ENCODE peak calls at places on chromosomes 11 and 22, in seven cellular contexts. One of them, this sample, is unnamed. For H3K9me3, the result is how much of the 10 kb centered on the place peaks cover.

GRCh38 chr22:27406389-27406861 is 395.1 kb downstream of the MN1 start:
- DNase-seq in uterus: no peak
- DNase-seq in mammary epithelial cell: no peak
- DNase-seq in A549: no peak
- DNase-seq in heart right ventricle: no peak
- DNase-seq in H1: no peak
- DNase-seq in neural progenitor cell: no peak
- DNase-seq in this sample: no peak

GRCh38 chr22:42604403-42604802 is 10.3 kb downstream of the POLDIP3 start:
- DNase-seq in uterus: no peak
- DNase-seq in H1: no peak
- DNase-seq in mammary epithelial cell: no peak
- DNase-seq in A549: no peak
- DNase-seq in heart right ventricle: no peak
- DNase-seq in neural progenitor cell: no peak
- DNase-seq in this sample: no peak

GRCh38 chr11:17930544-17931144 is 82.2 kb downstream of the SERGEF start:
- DNase-seq in uterus: no peak
- DNase-seq in H1: no peak
- DNase-seq in mammary epithelial cell: no peak
- DNase-seq in neural progenitor cell: no peak
- DNase-seq in A549: no peak
- DNase-seq in heart right ventricle: no peak
- DNase-seq in this sample: no peak

GRCh38 chr11:31702966-31703365 is 108.2 kb downstream of the PAX6 start:
- DNase-seq in H1: no peak
- DNase-seq in heart right ventricle: no peak
- DNase-seq in neural progenitor cell: no peak
- DNase-seq in uterus: no peak
- DNase-seq in A549: peak
- DNase-seq in mammary epithelial cell: no peak
- DNase-seq in this sample: no peak

GRCh38 chr22:49826603-49827306 is 918 bp downstream of the BRD1 start:
- DNase-seq in H1: no peak
- DNase-seq in mammary epithelial cell: peak
- DNase-seq in uterus: peak
- DNase-seq in neural progenitor cell: peak
- DNase-seq in A549: no peak
- DNase-seq in heart right ventricle: peak
- DNase-seq in this sample: peak

GRCh38 chr11:1290052-1291040 is 19.1 kb downstream of the TOLLIP start:
- DNase-seq in H1: no peak
- DNase-seq in uterus: peak
- DNase-seq in neural progenitor cell: no peak
- DNase-seq in A549: no peak
- DNase-seq in mammary epithelial cell: no peak
- DNase-seq in heart right ventricle: no peak
- DNase-seq in this sample: no peak

GRCh38 chr11:107661656-107662055 is 50.2 kb downstream of the SLN start:
- DNase-seq in neural progenitor cell: no peak
- DNase-seq in uterus: no peak
- DNase-seq in mammary epithelial cell: no peak
- DNase-seq in heart right ventricle: no peak
- DNase-seq in H1: no peak
- DNase-seq in A549: no peak
- DNase-seq in this sample: no peak

GRCh38 chr11:10943968-10944367 is 86.1 kb upstream of the ZBED5 start:
- DNase-seq in A549: no peak
- DNase-seq in neural progenitor cell: no peak
- DNase-seq in uterus: no peak
- DNase-seq in mammary epithelial cell: no peak
- DNase-seq in heart right ventricle: no peak
- DNase-seq in H1: no peak
- DNase-seq in this sample: no peak

GRCh38 chr11:107202189-107202588 is 183.9 kb upstream of the GUCY1A2 start:
- DNase-seq in uterus: no peak
- DNase-seq in heart right ventricle: no peak
- DNase-seq in A549: no peak
- DNase-seq in H1: no peak
- DNase-seq in mammary epithelial cell: no peak
- DNase-seq in neural progenitor cell: no peak
- DNase-seq in this sample: no peak

GRCh38 chr11:119697445-119697844 is 31.6 kb downstream of the NECTIN1 start:
- DNase-seq in A549: no peak
- DNase-seq in heart right ventricle: no peak
- DNase-seq in neural progenitor cell: no peak
- DNase-seq in uterus: no peak
- DNase-seq in H1: no peak
- DNase-seq in mammary epithelial cell: no peak
- DNase-seq in this sample: no peak

GRCh38 chr11:106471273-106471672 is 393.8 kb downstream of the AASDHPPT start:
- DNase-seq in uterus: no peak
- DNase-seq in neural progenitor cell: no peak
- DNase-seq in heart right ventricle: no peak
- DNase-seq in H1: no peak
- DNase-seq in A549: no peak
- DNase-seq in mammary epithelial cell: no peak
- DNase-seq in this sample: no peak

GRCh38 chr11:45853616-45854219 is 6.4 kb downstream of the CRY2 start:
- DNase-seq in uterus: no peak
- DNase-seq in H1: no peak
- DNase-seq in mammary epithelial cell: no peak
- DNase-seq in A549: no peak
- DNase-seq in neural progenitor cell: no peak
- DNase-seq in heart right ventricle: peak
- DNase-seq in this sample: no peak

DNA sequence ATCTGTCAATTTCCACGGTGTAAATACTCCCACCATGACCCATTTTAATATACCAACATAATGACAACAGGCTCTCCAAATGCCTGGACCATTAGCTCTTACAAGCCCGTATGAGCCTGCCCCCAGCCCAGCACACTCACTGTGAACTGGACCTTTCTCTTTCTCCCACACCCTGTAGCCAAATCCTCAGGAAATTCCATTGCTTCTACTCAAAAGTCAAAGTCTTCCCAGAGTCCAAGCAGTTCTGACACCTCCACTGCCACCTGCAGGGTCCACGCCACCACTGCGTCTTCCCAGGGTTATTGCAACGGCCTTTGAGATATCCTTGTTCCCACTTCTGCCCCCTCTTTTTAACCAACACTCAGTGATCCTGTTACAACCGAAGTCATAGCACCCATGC is 110.1 kb upstream of the ASPHD2 start:
- DNase-seq in heart right ventricle: no peak
- DNase-seq in A549: no peak
- DNase-seq in neural progenitor cell: no peak
- DNase-seq in H1: no peak
- DNase-seq in mammary epithelial cell: peak
- DNase-seq in uterus: no peak
- DNase-seq in this sample: no peak
- TF ChIP-seq CTCF in heart right ventricle: peak
- TF ChIP-seq CTCF in A549: no peak
- TF ChIP-seq CTCF in neural progenitor cell: no peak
- TF ChIP-seq CTCF in H1: no peak
- TF ChIP-seq CTCF in mammary epithelial cell: no peak
- TF ChIP-seq CTCF in uterus: no peak
- TF ChIP-seq CTCF in this sample: no peak

GRCh38 chr11:16278273-16278672 is 78.1 kb downstream of the SOX6 start:
- DNase-seq in A549: no peak
- DNase-seq in heart right ventricle: no peak
- DNase-seq in mammary epithelial cell: peak
- DNase-seq in H1: no peak
- DNase-seq in uterus: no peak
- DNase-seq in neural progenitor cell: no peak
- DNase-seq in this sample: no peak

GRCh38 chr11:16278986-16279385 is 77.4 kb downstream of the SOX6 start:
- DNase-seq in neural progenitor cell: no peak
- DNase-seq in uterus: no peak
- DNase-seq in heart right ventricle: no peak
- DNase-seq in mammary epithelial cell: peak
- DNase-seq in A549: no peak
- DNase-seq in H1: no peak
- DNase-seq in this sample: no peak

GRCh38 chr11:16280256-16280682 is 76.1 kb downstream of the SOX6 start:
- DNase-seq in heart right ventricle: peak
- DNase-seq in mammary epithelial cell: peak
- DNase-seq in A549: no peak
- DNase-seq in H1: no peak
- DNase-seq in neural progenitor cell: no peak
- DNase-seq in uterus: no peak
- DNase-seq in this sample: no peak

GRCh38 chr11:16276251-16276650 is 80.1 kb downstream of the SOX6 start:
- DNase-seq in neural progenitor cell: no peak
- DNase-seq in uterus: no peak
- DNase-seq in mammary epithelial cell: no peak
- DNase-seq in A549: no peak
- DNase-seq in heart right ventricle: no peak
- DNase-seq in H1: no peak
- DNase-seq in this sample: no peak

DNA sequence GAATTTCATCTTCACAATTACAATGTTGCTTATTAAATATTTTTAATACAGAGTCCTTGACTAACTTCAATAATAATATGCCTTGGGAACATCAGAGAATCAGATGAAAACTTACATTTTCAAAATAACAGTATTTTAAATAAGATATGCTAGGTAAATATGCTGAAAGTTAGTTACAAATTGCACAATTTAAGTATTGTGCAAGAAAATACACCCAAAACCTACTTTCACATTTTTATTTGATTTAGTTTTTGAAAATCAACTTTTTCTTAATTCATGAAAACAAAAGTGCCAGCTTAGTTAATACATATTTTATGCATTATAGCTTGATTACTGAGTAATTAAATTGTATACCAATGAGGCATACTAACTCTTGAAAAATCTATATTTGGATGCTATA is 76.8 kb downstream of the SOX6 start:
- DNase-seq in uterus: no peak
- DNase-seq in mammary epithelial cell: no peak
- DNase-seq in A549: no peak
- DNase-seq in H1: no peak
- DNase-seq in heart right ventricle: no peak
- DNase-seq in neural progenitor cell: no peak
- DNase-seq in this sample: no peak
- H3K9me3 ChIP-seq in uterus: under half
- H3K9me3 ChIP-seq in mammary epithelial cell: under half
- H3K9me3 ChIP-seq in A549: under half
- H3K9me3 ChIP-seq in H1: under half
- H3K9me3 ChIP-seq in heart right ventricle: under half
- H3K9me3 ChIP-seq in neural progenitor cell: under half
- H3K9me3 ChIP-seq in this sample: under half

GRCh38 chr11:79561496-79561895 is 120.7 kb upstream of the TENM4 start:
- DNase-seq in heart right ventricle: no peak
- DNase-seq in neural progenitor cell: no peak
- DNase-seq in H1: no peak
- DNase-seq in mammary epithelial cell: no peak
- DNase-seq in uterus: no peak
- DNase-seq in A549: no peak
- DNase-seq in this sample: no peak
- TF ChIP-seq CTCF in heart right ventricle: no peak
- TF ChIP-seq CTCF in neural progenitor cell: no peak
- TF ChIP-seq CTCF in H1: no peak
- TF ChIP-seq CTCF in mammary epithelial cell: no peak
- TF ChIP-seq CTCF in uterus: no peak
- TF ChIP-seq CTCF in A549: no peak
- TF ChIP-seq CTCF in this sample: no peak

GRCh38 chr22:48596111-48596860 is 1231.4 kb downstream of the BRD1 start:
- DNase-seq in neural progenitor cell: no peak
- DNase-seq in uterus: no peak
- DNase-seq in mammary epithelial cell: no peak
- DNase-seq in H1: no peak
- DNase-seq in A549: no peak
- DNase-seq in heart right ventricle: no peak
- DNase-seq in this sample: no peak
- H3K9me3 ChIP-seq in neural progenitor cell: under half
- H3K9me3 ChIP-seq in uterus: under half
- H3K9me3 ChIP-seq in mammary epithelial cell: half or more
- H3K9me3 ChIP-seq in H1: under half
- H3K9me3 ChIP-seq in A549: under half
- H3K9me3 ChIP-seq in heart right ventricle: under half
- H3K9me3 ChIP-seq in this sample: under half

GRCh38 chr22:19578180-19579004 is 54.2 kb upstream of the CLDN5 start:
- DNase-seq in mammary epithelial cell: no peak
- DNase-seq in uterus: no peak
- DNase-seq in H1: no peak
- DNase-seq in A549: no peak
- DNase-seq in neural progenitor cell: no peak
- DNase-seq in heart right ventricle: no peak
- DNase-seq in this sample: no peak
- TF ChIP-seq CTCF in mammary epithelial cell: no peak
- TF ChIP-seq CTCF in uterus: no peak
- TF ChIP-seq CTCF in H1: no peak
- TF ChIP-seq CTCF in A549: no peak
- TF ChIP-seq CTCF in neural progenitor cell: no peak
- TF ChIP-seq CTCF in heart right ventricle: no peak
- TF ChIP-seq CTCF in this sample: no peak

GRCh38 chr22:47551438-47551788 is 789.0 kb downstream of the TBC1D22A start:
- DNase-seq in A549: no peak
- DNase-seq in mammary epithelial cell: no peak
- DNase-seq in neural progenitor cell: no peak
- DNase-seq in H1: no peak
- DNase-seq in uterus: no peak
- DNase-seq in heart right ventricle: no peak
- DNase-seq in this sample: no peak
- H3K9me3 ChIP-seq in A549: under half
- H3K9me3 ChIP-seq in mammary epithelial cell: under half
- H3K9me3 ChIP-seq in neural progenitor cell: under half
- H3K9me3 ChIP-seq in H1: half or more
- H3K9me3 ChIP-seq in uterus: under half
- H3K9me3 ChIP-seq in heart right ventricle: under half
- H3K9me3 ChIP-seq in this sample: under half

This sample was measured in Peyer's patch.